ENCODE peak calls at places on chromosomes 2 and 18, in nine cellular contexts. Y, A, C, V, D, S, N, R and Q are unnamed samples.

GRCh38 chr2:191434072-191434471 is 188.9 kb downstream of the MYO1B start:
- DNase-seq in Y (no peak), A (peak), C (no peak), V (no peak), D (no peak), S (no peak), N (no peak), R (no peak), Q (no peak)

GRCh38 chr18:32319084-32319483 is 129.2 kb downstream of the MEP1B start:
- DNase-seq in Y (no peak), A (no peak), C (no peak), V (no peak), D (no peak), S (no peak), N (no peak), R (no peak), Q (no peak)

GRCh38 chr2:38230756-38231155 is 146.3 kb downstream of the ATL2 start:
- DNase-seq in Y (no peak), A (no peak), C (no peak), V (no peak), D (no peak), S (no peak), N (no peak), R (no peak), Q (no peak)

GRCh38 chr2:108403494-108403893 is 25.7 kb downstream of the SULT1C4 start:
- DNase-seq in Y (no peak), A (peak), C (no peak), V (peak), D (no peak), S (peak), N (no peak), R (no peak), Q (no peak)

GRCh38 chr2:222319576-222320440 is 21.0 kb upstream of the PAX3 start:
- DNase-seq in Y (peak), A (peak), C (no peak), V (peak), D (no peak), S (no peak), N (peak), R (no peak), Q (no peak)

GRCh38 chr2:65300772-65301711 is 73.4 kb downstream of the ACTR2 start:
- DNase-seq in Y (no peak), A (peak), C (no peak), V (peak), D (no peak), S (peak), N (peak), R (peak), Q (peak)

GRCh38 chr18:55912071-55912470 is 324.1 kb upstream of the TCF4 start:
- DNase-seq in Y (no peak), A (no peak), C (no peak), V (no peak), D (no peak), S (no peak), N (no peak), R (no peak), Q (no peak)

GRCh38 chr2:75608684-75609333 is 37.8 kb upstream of the MRPL19 start:
- DNase-seq in Y (peak), A (peak), C (no peak), V (peak), D (no peak), S (peak), N (peak), R (peak), Q (no peak)

GRCh38 chr18:75125359-75126331 is 83.3 kb downstream of the PTGR3 start:
- DNase-seq in Y (no peak), A (no peak), C (no peak), V (peak), D (no peak), S (no peak), N (no peak), R (no peak), Q (no peak)

GRCh38 chr2:10375570-10376266 is 72.4 kb downstream of the ODC1 start:
- DNase-seq in Y (no peak), A (no peak), C (no peak), V (no peak), D (no peak), S (no peak), N (peak), R (no peak), Q (no peak)

GRCh38 chr2:190497428-190497827 is 37.1 kb downstream of the NEMP2 start:
- DNase-seq in Y (no peak), A (peak), C (no peak), V (no peak), D (no peak), S (no peak), N (no peak), R (no peak), Q (no peak)

GRCh38 chr18:79603321-79604204 is 76.0 kb upstream of the CTDP1 start:
- DNase-seq in Y (no peak), A (no peak), C (peak), V (no peak), D (no peak), S (no peak), N (no peak), R (no peak), Q (no peak)

GRCh38 chr2:190927257-190927656 is 46.6 kb downstream of the GLS start:
- DNase-seq in Y (no peak), A (peak), C (no peak), V (no peak), D (no peak), S (no peak), N (no peak), R (no peak), Q (no peak)

GRCh38 chr2:73890301-73891092 is 2.3 kb upstream of the ACTG2 start:
- DNase-seq in Y (no peak), A (no peak), C (peak), V (no peak), D (no peak), S (no peak), N (no peak), R (no peak), Q (no peak)

GRCh38 chr2:7748717-7749415 is 831.7 kb downstream of the RNF144A start:
- DNase-seq in Y (no peak), A (no peak), C (no peak), V (no peak), D (no peak), S (no peak), N (no peak), R (no peak), Q (no peak)

GRCh38 chr18:79746730-79747129 is 51.0 kb upstream of the KCNG2 start:
- DNase-seq in Y (no peak), A (no peak), C (peak), V (no peak), D (no peak), S (no peak), N (no peak), R (no peak), Q (no peak)

GRCh38 chr2:149597050-149598013 is 9.8 kb upstream of the MMADHC start:
- DNase-seq in Y (peak), A (peak), C (peak), V (peak), D (peak), S (peak), N (peak), R (peak), Q (peak)

GRCh38 chr2:37689751-37690150 is 18.3 kb upstream of the CDC42EP3 start:
- DNase-seq in Y (no peak), A (no peak), C (peak), V (no peak), D (no peak), S (no peak), N (no peak), R (no peak), Q (no peak)

GRCh38 chr2:112985090-112985489 is 7.3 kb downstream of the IL36G start:
- DNase-seq in Y (no peak), A (no peak), C (no peak), V (no peak), D (no peak), S (no peak), N (no peak), R (peak), Q (no peak)

GRCh38 chr18:49495480-49495879 is 8.4 kb upstream of the C18orf32 start:
- DNase-seq in Y (no peak), A (no peak), C (no peak), V (no peak), D (no peak), S (no peak), N (no peak), R (no peak), Q (no peak)

GRCh38 chr2:28670882-28671281 is 80.7 kb upstream of the PPP1CB start:
- DNase-seq in Y (no peak), A (no peak), C (no peak), V (no peak), D (no peak), S (no peak), N (no peak), R (no peak), Q (no peak)

GRCh38 chr2:43220982-43221659 is 5.3 kb downstream of the ZFP36L2 start:
- DNase-seq in Y (peak), A (no peak), C (peak), V (peak), D (peak), S (peak), N (peak), R (peak), Q (peak)

GRCh38 chr2:108454440-108454839 is 5.4 kb downstream of the GCC2 start:
- DNase-seq in Y (no peak), A (no peak), C (no peak), V (no peak), D (no peak), S (no peak), N (no peak), R (no peak), Q (no peak)

GRCh38 chr2:235135990-235136561 is 184.3 kb downstream of the SH3BP4 start:
- DNase-seq in Y (peak), A (peak), C (peak), V (peak), D (no peak), S (peak), N (peak), R (peak), Q (peak)

GRCh38 chr2:108351889-108352288 is 25.9 kb upstream of the SULT1C4 start:
- DNase-seq in Y (no peak), A (no peak), C (no peak), V (no peak), D (no peak), S (no peak), N (no peak), R (no peak), Q (no peak)

GRCh38 chr2:106960633-106961205 is 74.8 kb upstream of the ST6GAL2 start:
- DNase-seq in Y (no peak), A (no peak), C (no peak), V (no peak), D (no peak), S (no peak), N (no peak), R (no peak), Q (no peak)

GRCh38 chr2:240916571-240917008 is 10.5 kb downstream of the CROCC2 start:
- DNase-seq in Y (peak), A (peak), C (peak), V (peak), D (no peak), S (no peak), N (no peak), R (no peak), Q (peak)

GRCh38 chr2:127843677-127844076 is 14.3 kb downstream of the POLR2D start:
- DNase-seq in Y (no peak), A (no peak), C (no peak), V (no peak), D (no peak), S (no peak), N (no peak), R (no peak), Q (no peak)

GRCh38 chr2:208015475-208015874 is 9.9 kb downstream of the PLEKHM3 start:
- DNase-seq in Y (no peak), A (no peak), C (no peak), V (no peak), D (no peak), S (no peak), N (no peak), R (no peak), Q (no peak)

GRCh38 chr2:188369365-188369764 is 77.7 kb downstream of the GULP1 start:
- DNase-seq in Y (peak), A (peak), C (no peak), V (peak), D (no peak), S (peak), N (peak), R (no peak), Q (peak)

GRCh38 chr2:238425505-238425978 is 1.2 kb upstream of the ASB1 start:
- DNase-seq in Y (no peak), A (no peak), C (no peak), V (no peak), D (no peak), S (no peak), N (no peak), R (no peak), Q (no peak)

GRCh38 chr2:113117594-113118262 is 9.7 kb upstream of the IL1RN start:
- DNase-seq in Y (no peak), A (no peak), C (no peak), V (no peak), D (no peak), S (peak), N (no peak), R (peak), Q (peak)